ENCODE peak calls at places on chromosomes 7 and 10, in six cellular contexts. P is NCI-H460; S is AG04450; H is stimulated activated CD4-positive, alpha-beta T cell treated with anti-CD3 and anti-CD28 coated beads, Interleukin-12 subunit alpha, Interleukin-12 subunit beta, amount 100 ng/mL, for 48 hours; R is astrocyte of the cerebellum; O is memory B cell. Y is an unnamed sample.

GRCh38 chr7:130937830-130938229 is 203.8 kb upstream of the KLF14 start:
- DNase-seq in P (no peak), O (no peak), R (no peak), H (no peak), S (no peak), Y (no peak)

GRCh38 chr7:1156782-1157535 is 3.0 kb downstream of the ZFAND2A start:
- DNase-seq in S (no peak), P (no peak), H (no peak), R (peak), O (no peak), Y (no peak)

GRCh38 chr7:128136215-128136597 is 104.9 kb upstream of the LEP start:
- DNase-seq in H (no peak), S (no peak), O (no peak), P (no peak), R (no peak), Y (peak)

GRCh38 chr10:33801705-33802104 is 467.2 kb upstream of the NRP1 start:
- DNase-seq in R (no peak), O (no peak), P (no peak), S (no peak), H (no peak), Y (no peak)

GRCh38 chr7:147182859-147183258 is 1066.3 kb downstream of the CNTNAP2 start:
- DNase-seq in O (no peak), R (no peak), P (no peak), S (no peak), H (no peak), Y (no peak)

GRCh38 chr10:20334559-20334958 is 518.3 kb downstream of the PLXDC2 start:
- DNase-seq in H (no peak), P (no peak), S (no peak), R (no peak), O (no peak), Y (no peak)

GRCh38 chr10:102975483-102976057 is 57.5 kb downstream of the CNNM2 start:
- DNase-seq in P (no peak), H (no peak), O (no peak), S (no peak), R (peak), Y (no peak)

GRCh38 chr7:98251251-98251843 is 685 bp downstream of the TECPR1 start:
- DNase-seq in H (peak), O (peak), P (no peak), S (no peak), R (peak), Y (no peak)

GRCh38 chr10:8211631-8212030 is 157.1 kb downstream of the GATA3 start:
- DNase-seq in O (no peak), S (no peak), P (no peak), H (no peak), R (no peak), Y (no peak)

GRCh38 chr7:39712746-39713145 is 89.4 kb downstream of the RALA start:
- DNase-seq in P (no peak), H (no peak), O (no peak), R (no peak), S (no peak), Y (no peak)

GRCh38 chr10:127118024-127118423 is 78.4 kb downstream of the INSYN2A start:
- DNase-seq in S (no peak), O (no peak), H (no peak), P (no peak), R (no peak), Y (no peak)

GRCh38 chr7:44264221-44264956 is 61.0 kb downstream of the CAMK2B start:
- DNase-seq in R (no peak), H (no peak), P (no peak), S (no peak), O (no peak), Y (no peak)

GRCh38 chr7:51226916-51227535 is 89.6 kb downstream of the COBL start:
- DNase-seq in P (no peak), R (no peak), S (no peak), H (no peak), O (no peak), Y (no peak)

GRCh38 chr10:86102031-86102430 is 264.6 kb downstream of the GRID1 start:
- DNase-seq in R (no peak), O (no peak), S (no peak), H (no peak), P (no peak), Y (no peak)

GRCh38 chr10:33460461-33461294 is 126.2 kb upstream of the NRP1 start:
- DNase-seq in H (no peak), P (no peak), R (peak), O (no peak), S (no peak), Y (no peak)

GRCh38 chr10:27742926-27743735 is 2.5 kb downstream of the MKX start:
- DNase-seq in O (no peak), H (peak), R (no peak), S (no peak), P (no peak), Y (peak)

GRCh38 chr7:123864012-123864411 is 19.0 kb downstream of the HYAL4 start:
- DNase-seq in P (no peak), R (no peak), S (no peak), O (no peak), H (no peak), Y (no peak)

GRCh38 chr7:44727346-44728262 is 21.0 kb upstream of the ZMIZ2 start:
- DNase-seq in O (no peak), P (no peak), R (peak), S (peak), H (no peak), Y (no peak)

GRCh38 chr7:123916240-123916724 is 8.8 kb upstream of the SPAM1 start:
- DNase-seq in H (no peak), P (peak), S (no peak), R (no peak), O (no peak), Y (no peak)

GRCh38 chr7:81457858-81458522 is 311.9 kb downstream of the HGF start:
- DNase-seq in H (no peak), P (no peak), O (no peak), S (no peak), R (peak), Y (no peak)

GRCh38 chr7:115042596-115042995 is 120.7 kb downstream of the MDFIC start:
- DNase-seq in H (no peak), O (no peak), S (no peak), P (no peak), R (no peak), Y (no peak)

GRCh38 chr10:12252882-12253546 is 57.0 kb downstream of the CDC123 start:
- DNase-seq in P (no peak), R (peak), O (peak), H (no peak), S (no peak), Y (peak)

GRCh38 chr10:2949948-2950354 is 117.4 kb upstream of the PFKP start:
- DNase-seq in H (peak), O (no peak), R (peak), P (peak), S (no peak), Y (no peak)

GRCh38 chr7:18638594-18639452 is 143.3 kb downstream of the HDAC9 start:
- DNase-seq in P (peak), O (no peak), S (no peak), H (no peak), R (no peak), Y (no peak)

GRCh38 chr10:103839867-103840746 is 15.3 kb downstream of the SH3PXD2A start:
- DNase-seq in O (no peak), S (no peak), R (no peak), P (no peak), H (no peak), Y (peak)

GRCh38 chr7:18829518-18830252 is 287.8 kb downstream of the TWIST1 start:
- DNase-seq in P (no peak), R (peak), S (no peak), O (no peak), H (no peak), Y (no peak)

GRCh38 chr10:16965242-16965620 is 148.0 kb upstream of the RSU1 start:
- DNase-seq in O (no peak), H (no peak), R (no peak), P (no peak), S (no peak), Y (no peak)

GRCh38 chr7:30252885-30253795 is 31.3 kb upstream of the ZNRF2 start:
- DNase-seq in S (no peak), P (no peak), R (peak), O (no peak), H (no peak), Y (no peak)

GRCh38 chr7:91660734-91661355 is 219.7 kb downstream of the MTERF1 start:
- DNase-seq in S (no peak), O (no peak), H (no peak), P (no peak), R (no peak), Y (no peak)

GRCh38 chr10:93565421-93565820 is 1.0 kb upstream of the FFAR4 start:
- DNase-seq in S (no peak), R (no peak), H (no peak), O (no peak), P (no peak), Y (no peak)

GRCh38 chr7:138460649-138461607 is 869 bp downstream of the TRIM24 start:
- DNase-seq in H (peak), O (peak), R (peak), P (peak), S (no peak), Y (peak)

GRCh38 chr10:99659868-99660366 is 608 bp downstream of the ENTPD7 start:
- DNase-seq in O (no peak), S (no peak), P (no peak), H (no peak), R (no peak), Y (no peak)

GRCh38 chr7:23470290-23471089 is at the start of gene IGF2BP3:
- DNase-seq in O (peak), R (peak), P (peak), H (peak), S (peak), Y (peak)

GRCh38 chr10:50739618-50740350 is at the start of gene ASAH2B:
- DNase-seq in P (peak), O (peak), H (peak), R (peak), S (peak), Y (peak)

Y was measured in WTC11.